ENCODE peak calls at places on chromosomes 11 and 22, in six cellular contexts. One of them, this sample, is unnamed.

GRCh38 chr11:69775163-69775755 is at the start of gene FGF4:
- DNase-seq in NB4: no peak
- DNase-seq in choroid plexus epithelial cell: no peak
- DNase-seq in brain microvascular endothelial cell: no peak
- DNase-seq in fibroblast of pulmonary artery: no peak
- DNase-seq in psoas muscle: no peak
- DNase-seq in this sample: no peak

GRCh38 chr11:73875380-73875779 is 1.3 kb downstream of the COA4 start:
- DNase-seq in brain microvascular endothelial cell: no peak
- DNase-seq in NB4: peak
- DNase-seq in psoas muscle: no peak
- DNase-seq in fibroblast of pulmonary artery: no peak
- DNase-seq in choroid plexus epithelial cell: no peak
- DNase-seq in this sample: no peak

GRCh38 chr11:37072538-37072937 is 474.5 kb upstream of the RAG2 start:
- DNase-seq in fibroblast of pulmonary artery: peak
- DNase-seq in psoas muscle: no peak
- DNase-seq in brain microvascular endothelial cell: no peak
- DNase-seq in choroid plexus epithelial cell: no peak
- DNase-seq in NB4: no peak
- DNase-seq in this sample: no peak

GRCh38 chr11:83724704-83725114 is 438.5 kb upstream of the CCDC90B start:
- DNase-seq in choroid plexus epithelial cell: peak
- DNase-seq in psoas muscle: no peak
- DNase-seq in fibroblast of pulmonary artery: peak
- DNase-seq in brain microvascular endothelial cell: no peak
- DNase-seq in NB4: peak
- DNase-seq in this sample: peak

GRCh38 chr11:122186439-122187080 is 70.5 kb upstream of the BLID start:
- DNase-seq in brain microvascular endothelial cell: peak
- DNase-seq in NB4: peak
- DNase-seq in fibroblast of pulmonary artery: peak
- DNase-seq in choroid plexus epithelial cell: peak
- DNase-seq in psoas muscle: no peak
- DNase-seq in this sample: peak

GRCh38 chr11:126384449-126385070 is 29.1 kb downstream of the ST3GAL4 start:
- DNase-seq in psoas muscle: no peak
- DNase-seq in fibroblast of pulmonary artery: no peak
- DNase-seq in brain microvascular endothelial cell: no peak
- DNase-seq in NB4: no peak
- DNase-seq in choroid plexus epithelial cell: no peak
- DNase-seq in this sample: no peak

GRCh38 chr11:65862191-65862735 is 2.0 kb downstream of the MUS81 start:
- DNase-seq in brain microvascular endothelial cell: no peak
- DNase-seq in psoas muscle: peak
- DNase-seq in choroid plexus epithelial cell: no peak
- DNase-seq in NB4: no peak
- DNase-seq in fibroblast of pulmonary artery: no peak
- DNase-seq in this sample: no peak

GRCh38 chr22:48581206-48581766 is 1246.4 kb downstream of the BRD1 start:
- DNase-seq in fibroblast of pulmonary artery: no peak
- DNase-seq in NB4: no peak
- DNase-seq in choroid plexus epithelial cell: no peak
- DNase-seq in psoas muscle: peak
- DNase-seq in brain microvascular endothelial cell: no peak
- DNase-seq in this sample: no peak

GRCh38 chr22:23131931-23132330 is 9.9 kb downstream of the RSPH14 start:
- DNase-seq in brain microvascular endothelial cell: no peak
- DNase-seq in NB4: no peak
- DNase-seq in choroid plexus epithelial cell: no peak
- DNase-seq in fibroblast of pulmonary artery: no peak
- DNase-seq in psoas muscle: no peak
- DNase-seq in this sample: no peak

GRCh38 chr11:48675945-48676344 is 187.4 kb downstream of the OR4A47 start:
- DNase-seq in NB4: no peak
- DNase-seq in choroid plexus epithelial cell: no peak
- DNase-seq in fibroblast of pulmonary artery: no peak
- DNase-seq in psoas muscle: no peak
- DNase-seq in brain microvascular endothelial cell: no peak
- DNase-seq in this sample: no peak

GRCh38 chr11:95739526-95739925 is 50.1 kb downstream of the FAM76B start:
- DNase-seq in psoas muscle: no peak
- DNase-seq in fibroblast of pulmonary artery: no peak
- DNase-seq in brain microvascular endothelial cell: no peak
- DNase-seq in NB4: no peak
- DNase-seq in choroid plexus epithelial cell: no peak
- DNase-seq in this sample: no peak

DNA sequence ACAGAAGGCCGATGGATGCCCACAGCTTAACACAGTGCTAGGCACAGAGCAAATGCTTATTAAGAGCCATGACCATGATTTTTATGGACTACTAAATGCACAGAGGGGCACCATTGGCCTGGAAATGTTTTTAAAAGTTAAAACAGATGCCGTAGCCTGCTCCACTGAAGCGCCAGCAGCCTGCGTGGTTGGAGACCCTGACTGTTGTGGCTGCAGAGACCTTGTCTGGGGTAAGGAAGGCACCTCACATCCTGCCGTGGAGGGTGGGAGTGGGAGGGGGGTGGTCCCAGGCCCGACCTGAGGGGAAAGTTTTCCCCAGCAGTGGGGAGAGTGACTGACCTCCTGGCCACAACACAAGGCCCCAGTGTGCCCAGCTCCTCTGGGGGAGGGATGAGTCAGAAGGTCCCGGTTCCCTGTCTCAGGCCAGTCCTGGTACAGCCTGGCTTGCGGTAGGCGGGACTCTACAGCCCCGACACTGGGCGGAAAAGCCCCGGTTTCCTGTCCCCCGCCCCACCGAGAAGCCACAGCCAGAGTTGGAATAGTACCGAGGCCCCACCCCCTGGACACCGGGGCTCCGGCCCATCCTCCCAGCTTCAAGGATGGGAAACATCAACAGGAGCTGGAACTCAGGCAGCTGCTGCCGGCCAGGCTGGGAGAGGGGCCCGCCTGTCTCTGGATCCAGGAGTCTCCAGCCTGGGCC is 7.0 kb downstream of the CHST1 start:
- DNase-seq in brain microvascular endothelial cell: peak
- DNase-seq in choroid plexus epithelial cell: peak
- DNase-seq in NB4: peak
- DNase-seq in fibroblast of pulmonary artery: peak
- DNase-seq in psoas muscle: peak
- DNase-seq in this sample: peak
- TF ChIP-seq CTCF in brain microvascular endothelial cell: no peak
- TF ChIP-seq CTCF in choroid plexus epithelial cell: no peak
- TF ChIP-seq CTCF in NB4: no peak
- TF ChIP-seq CTCF in fibroblast of pulmonary artery: no peak
- TF ChIP-seq CTCF in psoas muscle: no peak
- TF ChIP-seq CTCF in this sample: no peak

DNA sequence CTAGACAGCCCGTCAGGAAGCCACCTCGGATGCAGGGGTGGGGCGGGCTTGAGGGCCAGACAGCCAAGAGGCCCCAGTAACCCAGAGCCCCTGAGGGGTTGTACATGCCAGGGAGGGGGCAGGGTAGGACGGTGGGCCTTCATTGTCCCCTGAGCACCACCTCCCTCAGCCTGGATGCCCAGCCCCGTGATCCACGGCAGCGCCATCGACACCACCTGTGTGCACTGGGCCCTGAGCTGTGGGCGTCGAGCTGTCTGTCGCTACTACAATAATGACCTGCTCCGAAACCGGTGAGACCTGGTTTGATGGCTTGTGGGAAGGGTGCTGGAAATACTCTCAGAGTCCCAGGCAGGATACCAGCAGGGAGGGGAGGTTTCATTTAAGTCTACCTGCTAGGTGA is 37.4 kb upstream of the TPBGL start:
- DNase-seq in fibroblast of pulmonary artery: no peak
- DNase-seq in NB4: no peak
- DNase-seq in psoas muscle: no peak
- DNase-seq in choroid plexus epithelial cell: no peak
- DNase-seq in brain microvascular endothelial cell: no peak
- DNase-seq in this sample: no peak
- TF ChIP-seq CTCF in fibroblast of pulmonary artery: no peak
- TF ChIP-seq CTCF in NB4: no peak
- TF ChIP-seq CTCF in psoas muscle: no peak
- TF ChIP-seq CTCF in choroid plexus epithelial cell: no peak
- TF ChIP-seq CTCF in brain microvascular endothelial cell: no peak
- TF ChIP-seq CTCF in this sample: no peak

GRCh38 chr11:72160319-72160718 is 24.8 kb downstream of the FOLR3 start:
- DNase-seq in fibroblast of pulmonary artery: no peak
- DNase-seq in psoas muscle: no peak
- DNase-seq in brain microvascular endothelial cell: no peak
- DNase-seq in choroid plexus epithelial cell: no peak
- DNase-seq in NB4: no peak
- DNase-seq in this sample: no peak

GRCh38 chr11:72154816-72155215 is 19.3 kb downstream of the FOLR3 start:
- DNase-seq in NB4: no peak
- DNase-seq in brain microvascular endothelial cell: no peak
- DNase-seq in choroid plexus epithelial cell: no peak
- DNase-seq in psoas muscle: no peak
- DNase-seq in fibroblast of pulmonary artery: no peak
- DNase-seq in this sample: no peak

GRCh38 chr11:72150882-72151281 is 15.4 kb downstream of the FOLR3 start:
- DNase-seq in choroid plexus epithelial cell: no peak
- DNase-seq in fibroblast of pulmonary artery: no peak
- DNase-seq in NB4: no peak
- DNase-seq in psoas muscle: no peak
- DNase-seq in brain microvascular endothelial cell: no peak
- DNase-seq in this sample: no peak

GRCh38 chr11:72155751-72156150 is 20.2 kb downstream of the FOLR3 start:
- DNase-seq in brain microvascular endothelial cell: no peak
- DNase-seq in fibroblast of pulmonary artery: no peak
- DNase-seq in NB4: no peak
- DNase-seq in choroid plexus epithelial cell: no peak
- DNase-seq in psoas muscle: no peak
- DNase-seq in this sample: no peak
- TF ChIP-seq CTCF in brain microvascular endothelial cell: no peak
- TF ChIP-seq CTCF in fibroblast of pulmonary artery: no peak
- TF ChIP-seq CTCF in NB4: no peak
- TF ChIP-seq CTCF in choroid plexus epithelial cell: no peak
- TF ChIP-seq CTCF in psoas muscle: no peak
- TF ChIP-seq CTCF in this sample: no peak

GRCh38 chr11:13486926-13487660 is 8.7 kb downstream of the PTH start:
- DNase-seq in psoas muscle: no peak
- DNase-seq in fibroblast of pulmonary artery: peak
- DNase-seq in NB4: peak
- DNase-seq in choroid plexus epithelial cell: peak
- DNase-seq in brain microvascular endothelial cell: peak
- DNase-seq in this sample: no peak
- TF ChIP-seq CTCF in psoas muscle: peak
- TF ChIP-seq CTCF in fibroblast of pulmonary artery: peak
- TF ChIP-seq CTCF in NB4: peak
- TF ChIP-seq CTCF in choroid plexus epithelial cell: peak
- TF ChIP-seq CTCF in brain microvascular endothelial cell: peak
- TF ChIP-seq CTCF in this sample: no peak

DNA sequence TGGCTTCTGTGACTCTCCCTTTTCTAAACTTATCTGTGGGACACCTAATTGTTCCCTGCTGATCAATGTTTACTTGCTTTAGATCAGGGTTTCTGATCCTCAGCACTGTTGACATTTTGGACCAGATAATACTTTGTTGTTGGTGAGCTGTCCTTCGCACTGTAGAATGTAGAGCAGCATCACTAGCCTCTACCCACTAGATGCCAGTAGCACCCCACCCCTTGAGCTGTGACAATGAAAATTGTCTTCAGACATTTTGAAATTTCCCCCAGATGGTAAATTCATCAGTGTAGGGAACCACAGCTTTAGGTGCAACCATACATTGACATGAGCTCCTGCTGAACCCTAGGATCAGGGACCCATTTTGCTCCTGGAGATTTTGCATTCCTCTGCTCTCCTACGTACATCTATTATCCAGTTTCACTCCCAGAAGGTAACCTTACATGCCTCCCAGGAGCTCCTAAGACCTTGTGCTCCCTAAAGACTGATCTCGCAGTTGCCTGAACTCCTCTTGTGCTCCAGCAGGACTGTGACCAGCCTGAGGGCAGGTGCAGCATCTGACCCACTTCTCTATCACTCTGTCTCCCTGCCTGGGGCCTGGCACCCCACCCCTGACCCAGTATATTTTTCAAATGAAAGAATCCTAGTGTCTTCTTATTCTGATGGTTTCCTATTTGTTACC is 107.8 kb downstream of the FAR1 start:
- DNase-seq in fibroblast of pulmonary artery: peak
- DNase-seq in brain microvascular endothelial cell: no peak
- DNase-seq in psoas muscle: no peak
- DNase-seq in NB4: peak
- DNase-seq in choroid plexus epithelial cell: no peak
- DNase-seq in this sample: peak
- TF ChIP-seq CTCF in fibroblast of pulmonary artery: peak
- TF ChIP-seq CTCF in brain microvascular endothelial cell: peak
- TF ChIP-seq CTCF in psoas muscle: no peak
- TF ChIP-seq CTCF in NB4: peak
- TF ChIP-seq CTCF in choroid plexus epithelial cell: peak
- TF ChIP-seq CTCF in this sample: no peak

This sample was measured in MCF 10A.